ENCODE peak calls at places on chromosomes 5 and 9, in five cellular contexts. Y is neuronal stem cell, A is IMR-90, P is H9, J is mesenchymal stem cell. K is an unnamed sample.

GRCh38 chr9:89844535-89844934 is 239.7 kb downstream of the GADD45G start:
- DNase-seq in A (no peak), P (no peak), J (no peak), Y (no peak), K (no peak)

GRCh38 chr5:133746834-133747233 is 134.5 kb upstream of the FSTL4 start:
- DNase-seq in A (no peak), J (no peak), Y (no peak), P (no peak), K (no peak)

GRCh38 chr5:151770383-151771258 is 1.1 kb upstream of the G3BP1 start:
- DNase-seq in P (peak), J (peak), Y (peak), A (peak), K (peak)

GRCh38 chr5:180831139-180832080 is 28.8 kb upstream of the MGAT1 start:
- DNase-seq in A (peak), J (peak), P (peak), Y (peak), K (peak)

GRCh38 chr5:85910335-85910734 is 707.4 kb upstream of the COX7C start:
- DNase-seq in J (no peak), A (no peak), P (no peak), Y (no peak), K (no peak)

GRCh38 chr5:98872679-98873078 is 56.1 kb downstream of the CHD1 start:
- DNase-seq in A (peak), Y (no peak), J (peak), P (no peak), K (no peak)

GRCh38 chr9:130343445-130343918 is 77.9 kb downstream of the HMCN2 start:
- DNase-seq in P (peak), J (no peak), Y (peak), A (no peak), K (no peak)

GRCh38 chr5:53023969-53024368 is 34.8 kb downstream of the ITGA2 start:
- DNase-seq in A (peak), J (peak), P (no peak), Y (no peak), K (no peak)

GRCh38 chr5:51651889-51652288 is 268.6 kb downstream of the ISL1 start:
- DNase-seq in J (peak), Y (no peak), P (no peak), A (no peak), K (no peak)

GRCh38 chr5:112693301-112693700 is 44.4 kb upstream of the APC start:
- DNase-seq in J (no peak), P (no peak), Y (no peak), A (no peak), K (no peak)

GRCh38 chr9:34362614-34363013 is 14.1 kb downstream of the MYORG start:
- DNase-seq in A (no peak), J (no peak), P (no peak), Y (no peak), K (no peak)
- H2AFZ ChIP-seq in A (no peak), J (no peak), P (no peak), Y (peak), K (no peak)

GRCh38 chr5:78504726-78505431 is 143.7 kb downstream of the LHFPL2 start:
- DNase-seq in J (peak), A (peak), P (no peak), Y (no peak), K (peak)

GRCh38 chr5:78507531-78507930 is 141.0 kb downstream of the LHFPL2 start:
- DNase-seq in J (peak), A (no peak), P (no peak), Y (no peak), K (no peak)

GRCh38 chr5:78505860-78506259 is 142.7 kb downstream of the LHFPL2 start:
- DNase-seq in P (no peak), J (no peak), A (no peak), Y (no peak), K (peak)

GRCh38 chr5:78508231-78508765 is 140.3 kb downstream of the LHFPL2 start:
- DNase-seq in Y (no peak), A (peak), J (peak), P (no peak), K (no peak)

DNA sequence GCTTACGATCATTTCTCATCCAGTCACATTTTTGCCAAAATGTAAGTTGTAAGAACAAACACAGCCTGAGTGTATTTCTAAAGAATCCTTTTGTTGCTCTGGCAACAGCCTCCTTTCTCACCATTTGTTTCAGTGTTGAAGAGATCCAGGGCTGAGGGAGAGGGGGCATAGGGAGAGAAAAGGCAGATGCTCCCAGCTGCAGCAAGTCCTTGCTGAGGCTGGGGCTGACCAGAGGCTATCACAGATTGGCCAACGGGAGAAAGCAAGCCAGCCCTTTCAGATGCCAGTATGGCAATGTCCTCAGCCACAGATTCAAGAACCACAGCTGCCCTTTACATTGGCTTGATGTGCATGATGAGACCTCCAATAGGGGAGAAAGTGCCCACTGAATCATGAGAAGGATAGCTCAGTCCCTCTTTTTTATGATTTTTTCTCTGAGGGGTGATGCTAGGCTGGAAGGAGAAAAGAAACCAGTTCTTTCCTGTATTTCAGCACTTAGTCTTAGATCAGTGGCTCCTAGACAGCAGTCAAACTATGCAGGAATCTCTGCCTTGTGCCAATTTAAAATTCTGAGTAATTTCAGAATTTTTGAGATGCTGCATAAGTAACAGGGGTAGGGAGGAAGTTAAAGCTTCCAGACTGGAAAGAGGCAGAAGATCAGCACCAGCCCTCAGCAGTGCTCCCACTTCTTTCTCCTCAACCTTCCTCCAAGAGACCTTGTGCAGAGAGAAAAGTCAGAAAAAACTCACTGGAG is 142.1 kb downstream of the LHFPL2 start:
- DNase-seq in A (peak), Y (no peak), J (peak), P (no peak), K (no peak)
- H3K9ac ChIP-seq in A (no peak), Y (no peak), J (peak), P (no peak), K (no peak)

DNA sequence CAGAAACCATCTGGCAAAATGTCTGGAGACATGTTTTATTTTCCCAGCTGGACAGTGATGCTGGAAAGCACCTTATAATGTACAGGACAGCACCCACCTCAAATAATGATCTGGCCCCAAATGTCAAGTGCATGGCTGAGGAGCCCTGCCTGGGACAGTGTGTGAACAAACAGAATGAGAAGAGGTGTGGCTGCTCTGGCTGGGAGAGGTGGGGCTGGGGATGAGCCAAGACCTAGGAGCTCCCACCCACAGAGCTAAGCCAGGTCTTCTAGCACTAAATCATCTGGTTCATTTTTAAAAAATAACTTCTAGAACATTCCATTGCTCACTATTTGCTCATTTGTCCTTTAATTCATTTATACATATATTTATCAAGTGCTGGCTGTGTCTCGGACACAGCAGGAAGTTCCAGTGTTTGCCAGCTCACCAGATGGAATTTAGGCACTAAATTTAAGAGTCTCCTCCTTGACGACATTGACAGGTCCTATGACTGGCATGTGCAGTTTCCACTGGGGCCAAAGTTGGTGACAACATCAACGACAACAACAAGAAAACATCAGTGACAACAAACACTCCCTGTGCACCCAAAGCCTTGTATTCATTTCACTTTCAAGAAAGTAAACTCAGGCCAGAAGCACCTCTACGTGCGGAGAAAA is 59.1 kb downstream of the GTF3C4 start:
- DNase-seq in Y (no peak), J (no peak), A (no peak), P (no peak), K (no peak)
- H2BK5ac ChIP-seq in Y (no peak), J (no peak), A (no peak), P (no peak), K (no peak)

GRCh38 chr9:21402387-21403247 is 6.3 kb upstream of the IFNA8 start:
- DNase-seq in A (no peak), Y (peak), J (no peak), P (peak), K (no peak)
- H2AFZ ChIP-seq in A (peak), Y (peak), J (no peak), P (no peak), K (peak)

GRCh38 chr5:7261049-7261448 is 134.9 kb upstream of the ADCY2 start:
- DNase-seq in P (peak), A (no peak), Y (peak), J (peak), K (peak)

DNA sequence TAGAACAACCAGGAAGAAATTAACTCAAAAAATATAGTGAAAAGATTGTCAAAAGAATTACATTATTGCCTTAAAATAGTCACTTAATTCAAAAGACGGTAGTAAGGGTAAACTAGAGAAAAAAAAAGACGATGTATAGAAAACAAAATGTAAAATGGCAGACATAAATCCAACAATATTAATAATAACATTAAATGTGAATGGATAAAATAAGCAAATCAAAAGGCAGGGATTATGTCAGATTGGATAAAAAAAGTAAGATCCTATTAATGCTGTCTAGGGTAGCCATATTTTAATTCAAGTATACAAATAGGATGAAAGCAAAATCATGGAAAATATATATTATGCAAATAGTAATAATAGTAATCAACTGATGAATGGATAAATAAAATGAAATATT is 134.0 kb upstream of the ADCY2 start:
- DNase-seq in J (no peak), Y (no peak), A (no peak), P (no peak), K (no peak)
- H3K9ac ChIP-seq in J (no peak), Y (no peak), A (no peak), P (no peak), K (no peak)

GRCh38 chr9:33464045-33464636 is 9.6 kb downstream of the NOL6 start:
- DNase-seq in Y (no peak), J (no peak), P (no peak), A (no peak), K (no peak)

GRCh38 chr9:33467526-33467925 is 6.2 kb downstream of the NOL6 start:
- DNase-seq in P (no peak), Y (no peak), J (no peak), A (no peak), K (no peak)

GRCh38 chr9:33465096-33465495 is 8.6 kb downstream of the NOL6 start:
- DNase-seq in Y (no peak), A (no peak), J (no peak), P (no peak), K (no peak)

GRCh38 chr9:33466565-33467495 is 6.9 kb downstream of the NOL6 start:
- DNase-seq in P (peak), A (peak), J (peak), Y (peak), K (peak)

GRCh38 chr9:33465596-33466564 is 7.8 kb downstream of the NOL6 start:
- DNase-seq in P (no peak), J (no peak), A (no peak), Y (no peak), K (no peak)
- H2BK5ac ChIP-seq in P (no peak), J (no peak), A (no peak), Y (no peak), K (no peak)

GRCh38 chr5:140284013-140284412 is 18.9 kb downstream of the PFDN1 start:
- DNase-seq in J (no peak), P (no peak), Y (no peak), A (no peak), K (no peak)
- H2AFZ ChIP-seq in J (no peak), P (no peak), Y (no peak), A (no peak), K (no peak)

GRCh38 chr5:10591159-10591558 is 27.3 kb downstream of the ANKRD33B start:
- DNase-seq in A (no peak), J (no peak), Y (no peak), P (no peak), K (no peak)

GRCh38 chr5:10591946-10592345 is 28.1 kb downstream of the ANKRD33B start:
- DNase-seq in Y (no peak), J (peak), P (no peak), A (no peak), K (no peak)

GRCh38 chr5:10592598-10592997 is 28.7 kb downstream of the ANKRD33B start:
- DNase-seq in J (no peak), Y (no peak), A (no peak), P (no peak), K (no peak)

GRCh38 chr5:10588779-10589447 is 25.0 kb downstream of the ANKRD33B start:
- DNase-seq in J (no peak), A (no peak), P (no peak), Y (no peak), K (no peak)

GRCh38 chr5:10590226-10591047 is 26.6 kb downstream of the ANKRD33B start:
- DNase-seq in P (peak), A (peak), J (peak), Y (no peak), K (peak)
- H3K9ac ChIP-seq in P (no peak), A (no peak), J (no peak), Y (no peak), K (no peak)

DNA sequence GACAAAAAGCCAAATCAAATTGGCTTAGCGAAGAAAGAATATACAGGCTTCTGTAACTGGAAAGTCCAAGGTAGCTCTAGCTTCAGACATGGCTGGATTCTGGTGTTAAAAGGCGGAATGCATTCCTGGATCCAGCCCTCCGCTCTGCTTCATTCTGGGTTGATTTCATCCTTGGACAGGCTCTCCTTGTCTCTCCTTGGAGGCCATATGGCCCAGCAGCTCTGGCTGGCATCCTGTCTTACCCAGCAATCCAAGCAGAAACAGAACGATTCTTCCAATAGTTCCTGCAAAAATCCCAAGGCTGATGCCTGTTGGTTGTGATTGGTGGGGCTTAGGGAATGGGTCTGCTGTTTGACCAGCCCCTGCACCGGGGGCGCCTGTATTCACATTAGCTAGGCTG is 37.0 kb upstream of the SAP30L start:
- DNase-seq in J (no peak), P (no peak), Y (no peak), A (no peak), K (no peak)
- H2BK5ac ChIP-seq in J (no peak), P (no peak), Y (no peak), A (no peak), K (no peak)

K was measured in trophoblast cell.